ENCODE peak calls at places on chromosomes 7 and 10, in four cellular contexts. J is K562, C is PC-3, L is IMR-90. W is an unnamed sample.
A peak's percentile ranks its signal among the peaks of the same experiment; 100 is the strongest.

GRCh38 chr7:139382439-139382838 is 22.7 kb downstream of the LUC7L2 start:
- DNase-seq in J (no peak), L (no peak), C (no peak), W (no peak)

GRCh38 chr10:90193240-90193985 is 492.0 kb downstream of the KIF20B start:
- DNase-seq in J (no peak), L (peak; percentile 43), C (peak; percentile 41), W (no peak)

GRCh38 chr7:32479574-32480200 is 10.5 kb downstream of the LSM5 start:
- DNase-seq in C (peak; percentile 68), L (peak; percentile 52), J (peak; percentile 58), W (no peak)

GRCh38 chr10:31830887-31831286 is 97.7 kb downstream of the ARHGAP12 start:
- DNase-seq in C (peak; percentile 65), L (peak; percentile 71), J (no peak), W (no peak)

GRCh38 chr7:47039089-47039648 is 542.7 kb downstream of the TNS3 start:
- DNase-seq in J (no peak), L (no peak), C (no peak), W (no peak)

GRCh38 chr10:29120216-29120615 is 168.7 kb upstream of the LYZL1 start:
- DNase-seq in C (peak; percentile 81), J (no peak), L (peak; percentile 89), W (peak; percentile 45)

GRCh38 chr7:98250789-98251188 is 1.2 kb downstream of the TECPR1 start:
- DNase-seq in L (no peak), C (peak; percentile 21), J (peak; percentile 13), W (no peak)

GRCh38 chr10:123134058-123134914 is 1.5 kb upstream of the HMX3 start:
- DNase-seq in C (no peak), J (peak; percentile 20), L (no peak), W (no peak)

GRCh38 chr10:116718058-116718457 is 24.3 kb downstream of the HSPA12A start:
- DNase-seq in C (no peak), J (no peak), L (no peak), W (no peak)

GRCh38 chr7:30656611-30657010 is 25.6 kb downstream of the CRHR2 start:
- DNase-seq in J (no peak), C (no peak), L (no peak), W (no peak)

GRCh38 chr7:123241809-123242208 is 42.0 kb upstream of the SLC13A1 start:
- DNase-seq in C (no peak), J (no peak), L (no peak), W (no peak)

GRCh38 chr7:25031007-25031406 is 51.0 kb upstream of the OSBPL3 start:
- DNase-seq in J (no peak), C (peak; percentile 20), L (no peak), W (no peak)

GRCh38 chr7:70098905-70099672 is 500.8 kb downstream of the AUTS2 start:
- DNase-seq in C (no peak), J (no peak), L (no peak), W (no peak)

GRCh38 chr7:70093496-70093895 is 495.2 kb downstream of the AUTS2 start:
- DNase-seq in L (no peak), J (no peak), C (no peak), W (peak; percentile 4)

GRCh38 chr7:70092314-70093303 is 494.3 kb downstream of the AUTS2 start:
- DNase-seq in J (no peak), C (no peak), L (peak; percentile 0), W (no peak)

GRCh38 chr7:70097639-70098038 is 499.4 kb downstream of the AUTS2 start:
- DNase-seq in J (no peak), L (no peak), C (no peak), W (no peak)

DNA sequence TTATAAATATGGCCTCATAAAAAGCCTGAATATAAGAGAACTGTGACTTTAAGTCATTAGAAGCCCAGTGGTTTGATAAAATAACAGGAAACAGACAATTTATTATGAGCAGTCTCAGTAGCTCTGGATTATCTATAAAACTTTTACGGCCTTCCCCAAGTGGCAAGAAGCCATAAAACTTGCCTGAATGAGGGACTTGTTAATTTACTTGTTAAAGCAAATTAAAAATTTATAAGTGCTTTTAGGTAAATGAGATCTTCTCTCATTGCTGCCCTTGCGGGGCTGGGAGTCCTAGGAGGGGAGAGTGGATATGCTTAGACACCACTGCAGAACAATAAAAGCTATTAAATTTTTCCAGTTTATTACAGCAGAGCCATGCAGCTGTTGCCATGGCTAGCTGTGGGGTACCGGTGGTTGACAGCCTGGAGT is 499.9 kb downstream of the AUTS2 start:
- DNase-seq in C (no peak), J (no peak), L (no peak), W (no peak)
- H3K4me1 ChIP-seq in C (no peaks in the 10 kb centered on the region), J (no peaks in the 10 kb centered on the region), L (no peaks in the 10 kb centered on the region), W (no peaks in the 10 kb centered on the region)

GRCh38 chr10:92594194-92594593 is 1.3 kb downstream of the KIF11 start:
- DNase-seq in J (no peak), C (peak; percentile 11), L (no peak), W (no peak)
- H3K9ac ChIP-seq in J (no peak overlapping the region), C (peak overlapping the region; percentile 92), L (peak overlapping the region; percentile 82), W (peak overlapping the region; percentile 88)

GRCh38 chr7:37405603-37406122 is 43.0 kb downstream of the ELMO1 start:
- DNase-seq in J (peak; percentile 48), L (no peak), C (no peak), W (no peak)

GRCh38 chr7:37409456-37409855 is 39.2 kb downstream of the ELMO1 start:
- DNase-seq in J (no peak), L (no peak), C (no peak), W (no peak)

GRCh38 chr7:37408885-37409248 is 39.8 kb downstream of the ELMO1 start:
- DNase-seq in L (no peak), J (no peak), C (no peak), W (no peak)

GRCh38 chr7:37408241-37408884 is 40.3 kb downstream of the ELMO1 start:
- DNase-seq in C (no peak), L (no peak), J (no peak), W (no peak)

GRCh38 chr7:37405128-37405527 is 43.5 kb downstream of the ELMO1 start:
- DNase-seq in L (no peak), C (no peak), J (no peak), W (no peak)
- H3K4me1 ChIP-seq in L (no peaks in the 10 kb centered on the region), C (no peaks in the 10 kb centered on the region), J (peaks cover 4% of the 10 kb centered on the region), W (no peaks in the 10 kb centered on the region)

DNA sequence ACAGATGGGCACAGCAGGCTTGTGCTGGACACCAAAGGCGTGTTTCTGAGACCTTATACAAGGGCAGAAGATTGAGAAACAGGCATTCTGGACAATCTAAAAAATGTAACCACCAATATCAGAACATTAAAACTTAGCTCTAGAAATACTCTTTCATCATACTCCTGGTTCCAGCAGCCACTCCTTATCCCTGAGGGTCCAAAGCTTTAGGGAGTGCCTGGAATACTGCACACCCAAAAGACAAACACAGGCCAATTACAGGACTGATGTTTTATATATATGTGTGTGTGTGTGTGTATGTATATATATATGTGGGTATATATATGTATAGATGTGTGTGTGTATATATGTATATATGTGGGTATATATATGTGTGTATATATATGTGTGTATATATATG is 39.6 kb downstream of the FAM171A1 start:
- DNase-seq in C (no peak), L (no peak), J (no peak), W (no peak)
- H3K9ac ChIP-seq in C (no peak overlapping the region), L (no peak overlapping the region), J (no peak overlapping the region), W (no peak overlapping the region)

GRCh38 chr7:45580053-45580872 is 6.1 kb downstream of the ADCY1 start:
- DNase-seq in J (peak; percentile 55), C (no peak), L (no peak), W (no peak)
- H3K4me1 ChIP-seq in J (peaks cover 7% of the 10 kb centered on the region), C (no peaks in the 10 kb centered on the region), L (no peaks in the 10 kb centered on the region), W (no peaks in the 10 kb centered on the region)

GRCh38 chr7:100832281-100832633 is 4.9 kb upstream of the EPHB4 start:
- DNase-seq in L (no peak), C (no peak), J (no peak), W (no peak)

GRCh38 chr7:100826546-100827329 is 585 bp downstream of the EPHB4 start:
- DNase-seq in J (peak; percentile 69), L (no peak), C (no peak), W (no peak)

GRCh38 chr7:100827330-100828226 is at the start of gene EPHB4:
- DNase-seq in C (peak; percentile 84), J (peak; percentile 91), L (peak; percentile 86), W (no peak)

GRCh38 chr7:100830396-100830795 is 3.1 kb upstream of the EPHB4 start:
- DNase-seq in C (no peak), J (no peak), L (no peak), W (no peak)

GRCh38 chr7:100829150-100829716 is 1.9 kb upstream of the EPHB4 start:
- DNase-seq in C (no peak), L (no peak), J (peak; percentile 92), W (no peak)
- H3K9ac ChIP-seq in C (no peak overlapping the region), L (no peak overlapping the region), J (peak overlapping the region; percentile 88), W (no peak overlapping the region)

DNA sequence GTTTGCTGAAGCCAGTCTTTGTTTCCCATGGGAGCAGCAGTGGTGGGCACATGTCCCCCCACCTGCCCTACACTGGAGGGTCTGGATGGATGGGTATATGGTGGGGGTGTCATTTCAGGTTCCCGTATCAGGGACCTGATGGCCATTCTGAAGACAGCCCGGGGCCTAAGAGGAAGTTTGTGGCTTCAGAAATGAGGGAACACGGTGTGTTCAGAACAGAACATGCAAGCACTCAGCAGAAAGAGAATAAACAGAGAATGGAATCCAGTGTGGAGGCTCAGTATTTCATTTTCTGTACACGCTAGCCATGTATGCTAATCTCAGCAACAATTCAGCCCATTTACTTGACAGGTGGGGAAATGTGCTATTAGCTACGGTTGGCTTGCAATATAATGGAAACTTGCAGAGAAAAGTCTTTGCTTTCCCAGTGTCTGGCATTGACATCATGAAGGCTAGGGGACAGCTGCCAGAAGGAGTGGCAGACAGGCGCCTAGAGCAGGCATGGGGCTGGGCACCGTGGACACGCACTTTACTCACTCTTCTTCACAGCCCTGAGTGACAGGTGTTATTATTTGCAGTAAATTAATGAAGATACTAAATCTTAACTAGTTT is 98.6 kb downstream of the ELMO1 start:
- DNase-seq in J (no peak), C (no peak), L (no peak), W (no peak)
- H3K4me1 ChIP-seq in J (no peaks in the 10 kb centered on the region), C (no peaks in the 10 kb centered on the region), L (no peaks in the 10 kb centered on the region), W (no peaks in the 10 kb centered on the region)

DNA sequence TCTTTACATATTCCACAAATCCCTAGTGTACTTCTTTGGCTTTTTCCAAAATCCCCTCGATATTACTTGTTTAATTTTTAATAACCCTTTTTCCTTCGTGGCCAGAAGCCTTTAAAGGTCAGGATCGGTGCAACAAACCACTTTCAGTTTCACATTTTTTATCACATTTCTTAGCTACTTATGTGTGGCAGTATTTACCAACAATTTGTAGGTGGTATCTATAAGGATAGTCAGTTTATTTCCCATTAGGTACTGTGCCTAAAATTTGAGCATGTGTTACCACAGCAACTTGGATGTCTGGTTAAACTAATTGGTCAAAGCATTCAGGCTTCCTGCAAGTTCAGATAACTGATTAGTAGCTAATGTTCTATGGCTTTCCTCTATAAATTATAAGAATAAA is 104.9 kb downstream of the CDK14 start:
- DNase-seq in J (no peak), C (no peak), L (no peak), W (no peak)
- H3K9ac ChIP-seq in J (no peak overlapping the region), C (no peak overlapping the region), L (no peak overlapping the region), W (no peak overlapping the region)

W was measured in keratinocyte.